ENCODE peak calls at places on chromosomes 13 and 19, in five cellular contexts. I is fibroblast of lung; X is ELR; M is kidney glomerular epithelial cell; U is CD8-positive, alpha-beta T cell. Z is an unnamed sample.
A peak's percentile ranks its signal among the peaks of the same experiment; 100 is the strongest.

GRCh38 chr13:43354147-43354945 is 331.0 kb downstream of the DNAJC15 start:
- DNase-seq in X (no peak), M (no peak), I (no peak), U (no peak), Z (no peak)

GRCh38 chr19:33168528-33168927 is 25.6 kb upstream of the LRP3 start:
- DNase-seq in U (no peak), M (no peak), I (no peak), X (no peak), Z (no peak)

GRCh38 chr13:28657784-28658538 is 969 bp upstream of the POMP start:
- DNase-seq in M (no peak), U (no peak), X (peak; percentile 34), I (peak; percentile 42), Z (no peak)

GRCh38 chr19:44512326-44513298 is 12.3 kb upstream of the ZNF180 start:
- DNase-seq in I (peak; percentile 35), X (peak; percentile 66), M (peak; percentile 21), U (no peak), Z (no peak)

GRCh38 chr19:15404097-15404779 is 14.6 kb downstream of the AKAP8L start:
- DNase-seq in U (no peak), I (no peak), X (no peak), M (no peak), Z (no peak)

GRCh38 chr13:98571955-98572662 is 4.8 kb downstream of the STK24 start:
- DNase-seq in X (peak; percentile 54), I (peak; percentile 66), M (no peak), U (no peak), Z (no peak)

GRCh38 chr19:16566161-16566560 is 6.1 kb downstream of the SLC35E1 start:
- DNase-seq in X (no peak), M (no peak), I (no peak), U (peak; percentile 85), Z (no peak)

GRCh38 chr19:32619051-32619685 is 38.2 kb downstream of the PDCD5 start:
- DNase-seq in U (no peak), I (no peak), X (no peak), M (no peak), Z (no peak)

GRCh38 chr19:1064661-1065605 is 2.0 kb upstream of the ARHGAP45 start:
- DNase-seq in U (peak; percentile 85), X (peak; percentile 75), M (peak; percentile 49), I (peak; percentile 69), Z (peak; percentile 59)